ENCODE peak calls at places on chromosome 17, in seven cellular contexts. One of them, this sample, is unnamed.

GRCh38 chr17:39598635-39599005 is 9.1 kb downstream of the NEUROD2 start:
- DNase-seq in osteocyte: no peak
- DNase-seq in glutamatergic neuron: no peak
- DNase-seq in HT1080: no peak
- DNase-seq in stimulated activated CD8-positive, alpha-beta memory T cell treated with anti-CD3 and anti-CD28 coated beads, Interleukin-4, amount 100 ng/mL, for 4 hours: no peak
- DNase-seq in RPMI7951: no peak
- DNase-seq in upper lobe of right lung: no peak
- DNase-seq in this sample: no peak

GRCh38 chr17:245611-246010 is 64.2 kb upstream of the DOC2B start:
- DNase-seq in osteocyte: no peak
- DNase-seq in stimulated activated CD8-positive, alpha-beta memory T cell treated with anti-CD3 and anti-CD28 coated beads, Interleukin-4, amount 100 ng/mL, for 4 hours: no peak
- DNase-seq in glutamatergic neuron: no peak
- DNase-seq in upper lobe of right lung: peak
- DNase-seq in HT1080: no peak
- DNase-seq in RPMI7951: no peak
- DNase-seq in this sample: no peak

GRCh38 chr17:8700546-8700945 is 44.1 kb downstream of the CCDC42 start:
- DNase-seq in HT1080: no peak
- DNase-seq in RPMI7951: no peak
- DNase-seq in upper lobe of right lung: no peak
- DNase-seq in stimulated activated CD8-positive, alpha-beta memory T cell treated with anti-CD3 and anti-CD28 coated beads, Interleukin-4, amount 100 ng/mL, for 4 hours: no peak
- DNase-seq in osteocyte: no peak
- DNase-seq in glutamatergic neuron: no peak
- DNase-seq in this sample: no peak

GRCh38 chr17:45907720-45908395 is 13.5 kb downstream of the MAPT start:
- DNase-seq in stimulated activated CD8-positive, alpha-beta memory T cell treated with anti-CD3 and anti-CD28 coated beads, Interleukin-4, amount 100 ng/mL, for 4 hours: no peak
- DNase-seq in osteocyte: no peak
- DNase-seq in glutamatergic neuron: no peak
- DNase-seq in RPMI7951: no peak
- DNase-seq in upper lobe of right lung: no peak
- DNase-seq in HT1080: no peak
- DNase-seq in this sample: peak

GRCh38 chr17:44909681-44910144 is 5.6 kb downstream of the GFAP start:
- DNase-seq in HT1080: peak
- DNase-seq in stimulated activated CD8-positive, alpha-beta memory T cell treated with anti-CD3 and anti-CD28 coated beads, Interleukin-4, amount 100 ng/mL, for 4 hours: no peak
- DNase-seq in osteocyte: no peak
- DNase-seq in RPMI7951: peak
- DNase-seq in glutamatergic neuron: no peak
- DNase-seq in upper lobe of right lung: no peak
- DNase-seq in this sample: no peak

GRCh38 chr17:41919165-41919817 is 540 bp upstream of the ACLY start:
- DNase-seq in upper lobe of right lung: no peak
- DNase-seq in osteocyte: no peak
- DNase-seq in glutamatergic neuron: no peak
- DNase-seq in stimulated activated CD8-positive, alpha-beta memory T cell treated with anti-CD3 and anti-CD28 coated beads, Interleukin-4, amount 100 ng/mL, for 4 hours: no peak
- DNase-seq in RPMI7951: no peak
- DNase-seq in HT1080: no peak
- DNase-seq in this sample: no peak

GRCh38 chr17:51841669-51842068 is 316.8 kb downstream of the CA10 start:
- DNase-seq in HT1080: no peak
- DNase-seq in stimulated activated CD8-positive, alpha-beta memory T cell treated with anti-CD3 and anti-CD28 coated beads, Interleukin-4, amount 100 ng/mL, for 4 hours: no peak
- DNase-seq in RPMI7951: no peak
- DNase-seq in osteocyte: no peak
- DNase-seq in upper lobe of right lung: no peak
- DNase-seq in glutamatergic neuron: no peak
- DNase-seq in this sample: no peak

GRCh38 chr17:40539711-40540411 is 25.4 kb downstream of the CCR7 start:
- DNase-seq in upper lobe of right lung: peak
- DNase-seq in stimulated activated CD8-positive, alpha-beta memory T cell treated with anti-CD3 and anti-CD28 coated beads, Interleukin-4, amount 100 ng/mL, for 4 hours: no peak
- DNase-seq in RPMI7951: no peak
- DNase-seq in osteocyte: no peak
- DNase-seq in HT1080: no peak
- DNase-seq in glutamatergic neuron: no peak
- DNase-seq in this sample: no peak

GRCh38 chr17:40500709-40501108 is 714 bp downstream of the TNS4 start:
- DNase-seq in RPMI7951: no peak
- DNase-seq in upper lobe of right lung: no peak
- DNase-seq in osteocyte: no peak
- DNase-seq in glutamatergic neuron: no peak
- DNase-seq in stimulated activated CD8-positive, alpha-beta memory T cell treated with anti-CD3 and anti-CD28 coated beads, Interleukin-4, amount 100 ng/mL, for 4 hours: no peak
- DNase-seq in HT1080: no peak
- DNase-seq in this sample: no peak

GRCh38 chr17:61338874-61339478 is 60.7 kb upstream of the TBX2 start:
- DNase-seq in HT1080: no peak
- DNase-seq in upper lobe of right lung: no peak
- DNase-seq in glutamatergic neuron: no peak
- DNase-seq in RPMI7951: peak
- DNase-seq in osteocyte: no peak
- DNase-seq in stimulated activated CD8-positive, alpha-beta memory T cell treated with anti-CD3 and anti-CD28 coated beads, Interleukin-4, amount 100 ng/mL, for 4 hours: no peak
- DNase-seq in this sample: no peak

GRCh38 chr17:78986048-78986648 is 6.4 kb upstream of the LGALS3BP start:
- DNase-seq in RPMI7951: peak
- DNase-seq in upper lobe of right lung: no peak
- DNase-seq in glutamatergic neuron: no peak
- DNase-seq in HT1080: peak
- DNase-seq in osteocyte: no peak
- DNase-seq in stimulated activated CD8-positive, alpha-beta memory T cell treated with anti-CD3 and anti-CD28 coated beads, Interleukin-4, amount 100 ng/mL, for 4 hours: no peak
- DNase-seq in this sample: no peak

GRCh38 chr17:5560361-5560988 is 23.8 kb downstream of the NLRP1 start:
- DNase-seq in glutamatergic neuron: no peak
- DNase-seq in HT1080: no peak
- DNase-seq in osteocyte: peak
- DNase-seq in upper lobe of right lung: no peak
- DNase-seq in RPMI7951: no peak
- DNase-seq in stimulated activated CD8-positive, alpha-beta memory T cell treated with anti-CD3 and anti-CD28 coated beads, Interleukin-4, amount 100 ng/mL, for 4 hours: no peak
- DNase-seq in this sample: no peak

GRCh38 chr17:78120971-78121800 is 7.4 kb downstream of the TMC6 start:
- DNase-seq in osteocyte: no peak
- DNase-seq in stimulated activated CD8-positive, alpha-beta memory T cell treated with anti-CD3 and anti-CD28 coated beads, Interleukin-4, amount 100 ng/mL, for 4 hours: no peak
- DNase-seq in HT1080: no peak
- DNase-seq in upper lobe of right lung: no peak
- DNase-seq in glutamatergic neuron: no peak
- DNase-seq in RPMI7951: no peak
- DNase-seq in this sample: no peak

GRCh38 chr17:40903129-40903847 is 18.2 kb upstream of the KRT20 start:
- DNase-seq in RPMI7951: peak
- DNase-seq in HT1080: peak
- DNase-seq in upper lobe of right lung: no peak
- DNase-seq in stimulated activated CD8-positive, alpha-beta memory T cell treated with anti-CD3 and anti-CD28 coated beads, Interleukin-4, amount 100 ng/mL, for 4 hours: no peak
- DNase-seq in glutamatergic neuron: no peak
- DNase-seq in osteocyte: no peak
- DNase-seq in this sample: no peak

GRCh38 chr17:69743091-69743490 is 328.6 kb downstream of the MAP2K6 start:
- DNase-seq in stimulated activated CD8-positive, alpha-beta memory T cell treated with anti-CD3 and anti-CD28 coated beads, Interleukin-4, amount 100 ng/mL, for 4 hours: no peak
- DNase-seq in upper lobe of right lung: no peak
- DNase-seq in RPMI7951: no peak
- DNase-seq in HT1080: peak
- DNase-seq in osteocyte: no peak
- DNase-seq in glutamatergic neuron: no peak
- DNase-seq in this sample: no peak

This sample was measured in SK-N-DZ.